ENCODE peak calls at places on chromosomes 12 and 14, in eight cellular contexts. R, N, G, Z, M, J, L and Y are unnamed samples.

GRCh38 chr12:116142936-116143882 is 134.3 kb downstream of the MED13L start:
- DNase-seq in M (no peak), R (no peak), L (no peak), G (no peak), J (no peak), Z (no peak), N (peak; percentile 14), Y (no peak)

GRCh38 chr14:51044961-51045360 is 49.9 kb downstream of the TRIM9 start:
- DNase-seq in J (no peak), N (no peak), G (no peak), Z (no peak), L (no peak), R (no peak), M (no peak), Y (no peak)

GRCh38 chr14:83992857-83993256 is 1537.1 kb upstream of the FLRT2 start:
- DNase-seq in J (no peak), L (no peak), R (no peak), G (no peak), Z (no peak), M (no peak), N (no peak), Y (no peak)

GRCh38 chr12:45658066-45658465 is 71.4 kb upstream of the ARID2 start:
- DNase-seq in G (no peak), R (no peak), J (no peak), Z (no peak), N (no peak), M (no peak), L (no peak), Y (no peak)

GRCh38 chr14:69354383-69355154 is 43.5 kb downstream of the ERH start:
- DNase-seq in G (no peak), M (no peak), Z (no peak), L (no peak), N (peak; percentile 95), J (peak; percentile 87), R (no peak), Y (no peak)

GRCh38 chr12:90322006-90322405 is 613.4 kb upstream of the ATP2B1 start:
- DNase-seq in J (no peak), R (no peak), Z (no peak), M (no peak), N (no peak), L (no peak), G (no peak), Y (no peak)

GRCh38 chr14:95408731-95409471 is 89.2 kb upstream of the CLMN start:
- DNase-seq in L (no peak), R (no peak), G (no peak), J (no peak), N (no peak), M (no peak), Z (no peak), Y (no peak)

GRCh38 chr12:50103767-50104321 is at the start of gene GPD1:
- DNase-seq in J (no peak), N (no peak), M (peak; percentile 91), G (no peak), R (peak; percentile 81), L (peak; percentile 86), Z (no peak), Y (no peak)

GRCh38 chr14:32980178-32980886 is 41.7 kb downstream of the NPAS3 start:
- DNase-seq in G (no peak), N (no peak), Z (no peak), L (no peak), M (no peak), J (no peak), R (no peak), Y (no peak)

GRCh38 chr12:123973552-123974341 is 732 bp downstream of the ZNF664 start:
- DNase-seq in J (no peak), N (peak; percentile 51), R (peak; percentile 61), G (no peak), Z (no peak), L (peak; percentile 72), M (peak; percentile 58), Y (no peak)

GRCh38 chr14:74835607-74836250 is 40.2 kb downstream of the PROX2 start:
- DNase-seq in L (no peak), M (no peak), R (no peak), G (no peak), N (peak; percentile 48), Z (no peak), J (no peak), Y (no peak)

GRCh38 chr12:48044396-48044795 is 40.1 kb upstream of the COL2A1 start:
- DNase-seq in G (no peak), Z (no peak), J (no peak), N (no peak), R (no peak), L (no peak), M (no peak), Y (no peak)

GRCh38 chr12:99649551-99649950 is 2.0 kb downstream of the GARIN6 start:
- DNase-seq in N (no peak), R (no peak), J (no peak), M (no peak), G (no peak), L (no peak), Z (no peak), Y (no peak)

GRCh38 chr14:36521598-36522345 is 1.7 kb upstream of the NKX2-1 start:
- DNase-seq in R (no peak), Z (no peak), L (no peak), N (no peak), M (no peak), J (no peak), G (no peak), Y (no peak)

GRCh38 chr14:72666610-72667009 is 227.3 kb downstream of the DPF3 start:
- DNase-seq in J (no peak), N (no peak), G (no peak), R (no peak), Z (peak; percentile 50), L (no peak), M (no peak), Y (peak; percentile 59)

GRCh38 chr12:124396544-124397398 is 101.9 kb downstream of the RFLNA start:
- DNase-seq in Z (no peak), N (no peak), M (peak; percentile 75), L (no peak), R (peak; percentile 62), G (no peak), J (no peak), Y (no peak)

GRCh38 chr14:72686101-72686500 is 207.8 kb downstream of the DPF3 start:
- DNase-seq in R (no peak), L (no peak), N (no peak), G (no peak), J (no peak), M (no peak), Z (no peak), Y (no peak)

GRCh38 chr14:24308342-24309124 is 756 bp upstream of the CIDEB start:
- DNase-seq in N (no peak), L (no peak), J (no peak), R (no peak), M (no peak), G (no peak), Z (no peak), Y (no peak)
- TF ChIP-seq CTCF in N (no peak), L (peak; percentile 17), J (no peak), R (no peak), M (no peak), G (no peak), Z (no peak), Y (no peak)

GRCh38 chr12:5072326-5072725 is 28.6 kb downstream of the KCNA5 start:
- DNase-seq in N (no peak), R (no peak), Z (no peak), G (no peak), L (no peak), J (no peak), M (no peak), Y (no peak)

GRCh38 chr12:5071496-5071895 is 27.8 kb downstream of the KCNA5 start:
- DNase-seq in R (no peak), L (no peak), J (no peak), N (no peak), G (no peak), M (no peak), Z (no peak), Y (no peak)

GRCh38 chr12:5070090-5070489 is 26.4 kb downstream of the KCNA5 start:
- DNase-seq in N (no peak), J (no peak), L (no peak), R (no peak), G (no peak), Z (no peak), M (no peak), Y (no peak)

GRCh38 chr12:5073838-5074237 is 30.2 kb downstream of the KCNA5 start:
- DNase-seq in N (peak; percentile 24), G (no peak), J (no peak), M (no peak), L (no peak), Z (no peak), R (no peak), Y (no peak)

GRCh38 chr12:5073054-5073453 is 29.4 kb downstream of the KCNA5 start:
- DNase-seq in N (no peak), L (no peak), J (no peak), Z (no peak), M (no peak), G (no peak), R (no peak), Y (no peak)
- TF ChIP-seq CTCF in N (peak; percentile 12), L (no peak), J (peak; percentile 14), Z (no peak), M (no peak), G (no peak), R (no peak), Y (peak; percentile 23)

GRCh38 chr14:63193236-63193635 is 11.0 kb upstream of the RHOJ start:
- DNase-seq in L (no peak), R (no peak), Z (no peak), N (no peak), J (no peak), M (no peak), G (no peak), Y (no peak)

GRCh38 chr14:63186453-63186852 is 17.8 kb upstream of the RHOJ start:
- DNase-seq in J (no peak), Z (peak; percentile 44), M (no peak), G (no peak), L (no peak), N (no peak), R (no peak), Y (no peak)

DNA sequence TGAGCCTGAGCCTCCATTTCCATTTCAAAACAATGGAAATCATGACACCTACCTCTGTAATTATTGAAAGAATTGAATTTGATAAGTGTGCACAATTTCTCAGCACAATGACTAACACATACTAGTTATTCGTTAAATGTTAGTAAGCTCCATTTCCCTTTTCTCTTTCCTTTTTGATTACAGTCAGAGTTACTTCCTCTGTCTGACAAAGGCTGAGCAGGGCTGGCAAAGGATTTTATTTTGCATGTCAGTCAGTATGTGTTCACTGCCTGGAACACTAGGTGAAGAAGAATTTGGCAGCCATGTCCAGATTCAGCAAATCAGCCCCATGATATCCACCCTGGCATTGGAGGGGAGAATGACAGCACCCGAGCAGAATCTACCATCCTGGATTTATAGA is 12.2 kb upstream of the RHOJ start:
- DNase-seq in J (no peak), M (no peak), L (no peak), Z (no peak), G (no peak), N (no peak), R (no peak), Y (no peak)
- TF ChIP-seq CTCF in J (no peak), M (no peak), L (no peak), Z (no peak), G (no peak), N (no peak), R (no peak), Y (no peak)

GRCh38 chr12:103301642-103302620 is 193.8 kb downstream of the C12orf42 start:
- DNase-seq in M (no peak), R (no peak), Z (no peak), N (no peak), L (peak; percentile 22), G (no peak), J (no peak), Y (no peak)
- TF ChIP-seq CTCF in M (no peak), R (no peak), Z (no peak), N (no peak), L (no peak), G (no peak), J (no peak), Y (no peak)

GRCh38 chr12:131710464-131711457 is at the start of gene SFSWAP:
- DNase-seq in R (peak; percentile 67), Z (peak; percentile 30), G (peak; percentile 20), M (peak; percentile 81), L (peak; percentile 88), N (peak; percentile 90), J (peak; percentile 58), Y (peak; percentile 13)
- TF ChIP-seq CTCF in R (no peak), Z (peak; percentile 8), G (no peak), M (no peak), L (no peak), N (no peak), J (no peak), Y (no peak)